ENCODE peak calls at places on chromosomes 16 and 17, in four cellular contexts. T is CD4-positive, alpha-beta memory T cell; N is ovary; R is H7. F is an unnamed sample.
A peak's percentile ranks its signal among the peaks of the same experiment; 100 is the strongest.

GRCh38 chr17:57257911-57258885 is 1.9 kb downstream of the MSI2 start:
- DNase-seq in T (no peak), N (no peak), R (no peak), F (no peak)

GRCh38 chr17:69607162-69607834 is 192.8 kb downstream of the MAP2K6 start:
- DNase-seq in T (no peak), N (peak; percentile 61), R (peak; percentile 57), F (no peak)

GRCh38 chr16:2199095-2199494 is 2.7 kb upstream of the CASKIN1 start:
- DNase-seq in T (no peak), N (no peak), R (no peak), F (no peak)

GRCh38 chr16:8812162-8812843 is 14.7 kb downstream of the PMM2 start:
- DNase-seq in T (no peak), N (no peak), R (no peak), F (no peak)

GRCh38 chr17:57983446-57983845 is 4.6 kb downstream of the VEZF1 start:
- DNase-seq in T (no peak), N (no peak), R (no peak), F (no peak)

GRCh38 chr17:59366040-59366757 is 34.7 kb downstream of the YPEL2 start:
- DNase-seq in T (no peak), N (no peak), R (peak; percentile 90), F (no peak)

GRCh38 chr17:78335176-78335575 is 24.7 kb downstream of the SOCS3 start:
- DNase-seq in T (no peak), N (no peak), R (no peak), F (no peak)

GRCh38 chr16:6247150-6247549 is 1085.5 kb upstream of the RBFOX1 start:
- DNase-seq in T (no peak), N (no peak), R (no peak), F (no peak)

GRCh38 chr16:83143788-83144187 is 517.0 kb downstream of the CDH13 start:
- DNase-seq in T (no peak), N (no peak), R (no peak), F (no peak)

GRCh38 chr16:1984347-1985225 is 593 bp downstream of the GFER start:
- DNase-seq in T (no peak), N (no peak), R (peak; percentile 91), F (no peak)

GRCh38 chr17:7704601-7705268 is at the start of gene EFNB3:
- DNase-seq in T (no peak), N (no peak), R (peak; percentile 95), F (no peak)

GRCh38 chr17:41060052-41060604 is at the start of gene KRTAP2-3:
- DNase-seq in T (no peak), N (no peak), R (no peak), F (no peak)

GRCh38 chr17:79833744-79834574 is 5.3 kb downstream of the CBX4 start:
- DNase-seq in T (no peak), N (no peak), R (peak; percentile 79), F (no peak)

GRCh38 chr16:4435668-4436067 is 10.0 kb downstream of the DNAJA3 start:
- DNase-seq in T (no peak), N (no peak), R (no peak), F (no peak)

GRCh38 chr16:74297296-74297665 is 667 bp downstream of the PSMD7 start:
- DNase-seq in T (peak; percentile 14), N (no peak), R (peak; percentile 39), F (peak; percentile 2)

GRCh38 chr17:66307257-66307656 is 4.8 kb downstream of the PRKCA start:
- DNase-seq in T (no peak), N (no peak), R (no peak), F (no peak)

GRCh38 chr17:66301864-66302741 is at the start of gene PRKCA:
- DNase-seq in T (peak; percentile 72), N (peak; percentile 79), R (peak; percentile 93), F (peak; percentile 77)

GRCh38 chr17:66302761-66303626 is 581 bp downstream of the PRKCA start:
- DNase-seq in T (peak; percentile 51), N (peak; percentile 61), R (peak; percentile 69), F (peak; percentile 55)

GRCh38 chr17:66306413-66306812 is 4.0 kb downstream of the PRKCA start:
- DNase-seq in T (no peak), N (no peak), R (no peak), F (no peak)

DNA sequence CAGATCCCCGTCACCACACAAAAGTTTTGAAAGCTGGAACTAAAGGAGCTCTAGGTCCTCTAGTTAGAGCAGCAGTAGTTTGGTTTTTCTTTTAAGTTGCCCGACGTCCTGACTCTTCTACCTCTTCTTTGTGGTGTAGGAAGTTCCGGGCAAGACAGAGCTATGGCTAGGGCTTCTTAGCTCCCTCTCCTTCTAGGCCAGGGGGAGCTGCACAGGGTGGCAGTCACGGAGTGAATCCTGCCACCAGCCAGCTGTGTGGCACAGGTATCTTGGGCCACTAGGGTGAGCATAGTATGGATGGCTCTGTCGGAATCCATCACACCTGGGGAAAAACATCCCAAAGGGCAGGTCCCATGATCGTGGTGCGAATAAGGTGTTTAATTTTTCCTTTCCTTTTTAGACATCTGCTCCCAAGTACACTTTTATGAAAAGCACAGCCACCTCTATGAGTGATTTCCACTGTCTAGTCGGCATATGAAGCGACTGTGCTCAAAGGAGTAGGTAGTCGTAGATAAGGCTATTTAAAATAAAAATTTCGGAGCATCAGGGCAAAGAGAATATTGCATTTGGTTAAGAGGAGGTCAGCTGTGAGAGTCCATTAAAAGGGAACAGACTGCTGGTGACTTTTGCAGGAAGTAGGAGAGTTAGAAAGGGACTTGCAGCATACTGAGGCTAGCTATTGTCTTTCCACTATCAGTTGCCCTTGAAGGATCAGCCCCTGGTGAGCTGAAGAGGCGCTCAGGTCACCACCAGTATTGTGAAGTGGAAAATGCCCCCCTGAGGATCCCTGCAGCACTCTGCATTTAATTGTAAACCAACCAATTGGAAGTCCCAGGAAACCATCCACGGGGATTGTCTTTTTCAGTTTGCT is 2.1 kb downstream of the PRKCA start:
- DNase-seq in T (peak; percentile 27), N (no peak), R (peak; percentile 80), F (peak; percentile 26)
- H3K4me3 ChIP-seq in T (peak overlapping the region; percentile 67), N (peak overlapping the region; percentile 96), R (peak overlapping the region; percentile 0), F (peak overlapping the region; percentile 70)

DNA sequence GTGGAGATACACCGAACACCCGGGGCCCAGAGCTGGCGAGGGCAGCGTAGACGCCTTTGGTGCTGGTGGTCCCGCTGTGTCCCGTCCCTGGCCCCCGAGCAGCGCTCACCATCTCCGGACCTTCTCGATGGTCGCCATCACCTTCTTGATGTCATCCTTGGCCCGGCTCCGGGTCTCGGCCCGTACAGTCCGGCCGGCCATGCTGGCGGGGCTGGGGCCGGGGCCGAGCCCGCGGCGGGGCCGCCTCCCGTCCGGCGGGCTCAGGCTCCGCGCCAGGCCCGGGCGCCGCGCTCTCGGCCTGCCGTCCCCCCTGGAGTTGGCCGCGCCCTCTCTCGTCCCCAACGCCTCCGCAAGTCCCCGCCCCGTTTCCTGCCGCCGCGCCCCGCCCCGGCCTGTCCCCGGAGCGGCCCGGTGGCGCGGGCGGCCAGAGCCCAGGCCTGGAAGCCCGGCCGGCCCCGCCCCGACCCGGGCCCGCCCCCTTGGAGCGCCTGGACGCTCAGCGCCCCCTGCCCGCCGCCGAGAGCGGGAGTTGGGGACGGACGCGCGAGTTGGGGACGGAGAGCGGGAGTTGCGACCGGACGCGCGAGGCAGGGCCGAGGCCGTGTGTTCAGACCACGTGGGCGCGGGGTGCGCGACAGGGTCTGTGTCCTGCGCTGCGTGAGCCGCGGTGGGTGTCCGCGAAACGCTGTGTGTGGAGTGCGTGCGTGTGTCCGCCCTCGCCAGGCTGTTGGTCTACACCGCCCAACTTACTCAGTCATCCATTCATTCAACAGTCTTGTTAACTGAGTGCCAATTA is at the start of gene BCL7C:
- DNase-seq in T (peak; percentile 67), N (peak; percentile 91), R (peak; percentile 98), F (peak; percentile 75)
- H3K4me3 ChIP-seq in T (peak within 1 kb of the TSS; percentile 75), N (peak within 1 kb of the TSS; percentile 74), R (peak within 1 kb of the TSS; percentile 93), F (peak within 1 kb of the TSS; percentile 79)

GRCh38 chr16:30786936-30787612 is at the start of gene ZNF629:
- DNase-seq in T (no peak), N (peak; percentile 74), R (peak; percentile 97), F (no peak)
- H3K4me3 ChIP-seq in T (peak within 1 kb of the TSS; percentile 44), N (peak within 1 kb of the TSS; percentile 91), R (peak within 1 kb of the TSS; percentile 86), F (peak within 1 kb of the TSS; percentile 63)

GRCh38 chr17:48568499-48569259 is 9.5 kb downstream of the HOXB4 start:
- DNase-seq in T (no peak), N (no peak), R (no peak), F (peak; percentile 8)

GRCh38 chr17:48570325-48571023 is 7.7 kb downstream of the HOXB4 start:
- DNase-seq in T (no peak), N (no peak), R (peak; percentile 69), F (no peak)

GRCh38 chr17:48571024-48571818 is 6.9 kb downstream of the HOXB4 start:
- DNase-seq in T (no peak), N (no peak), R (peak; percentile 73), F (no peak)

GRCh38 chr17:48567646-48568354 is 10.3 kb downstream of the HOXB4 start:
- DNase-seq in T (no peak), N (no peak), R (no peak), F (no peak)

DNA sequence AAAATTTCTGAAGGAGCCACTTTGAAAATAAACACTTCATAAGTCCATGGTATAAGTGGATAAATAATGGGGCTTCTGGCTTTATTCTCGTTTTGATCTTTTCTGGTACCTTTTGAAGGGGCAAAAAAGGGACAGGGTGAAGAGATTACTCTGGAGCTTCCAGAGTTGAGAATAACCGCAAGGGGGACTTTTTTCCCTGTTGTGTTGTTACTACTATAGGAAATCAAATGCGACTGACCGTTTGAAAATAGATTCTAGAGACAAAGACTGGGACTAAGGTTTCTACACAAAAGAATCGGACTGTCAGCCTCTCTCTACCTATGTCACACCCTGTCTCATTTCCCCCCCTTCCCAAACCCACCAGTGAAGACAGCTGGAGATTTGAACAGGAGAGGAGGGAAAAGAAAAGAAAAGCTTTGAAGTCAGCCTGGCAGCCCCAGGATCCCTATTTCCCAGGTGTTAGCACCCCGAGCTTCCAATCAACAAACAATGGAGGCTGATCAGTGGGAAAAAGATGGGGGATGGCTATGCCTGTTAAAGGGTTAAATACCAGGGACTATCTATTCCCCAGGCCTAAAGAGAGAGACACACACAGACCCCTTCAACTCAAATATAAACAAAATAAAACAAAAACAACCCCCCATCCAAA is 8.3 kb downstream of the HOXB4 start:
- DNase-seq in T (no peak), N (no peak), R (no peak), F (no peak)
- H3K4me3 ChIP-seq in T (no peak overlapping the region), N (no peak overlapping the region), R (no peak overlapping the region), F (no peak overlapping the region)

GRCh38 chr17:37489197-37490001 is at the start of gene DUSP14:
- DNase-seq in T (peak; percentile 84), N (peak; percentile 80), R (peak; percentile 99), F (peak; percentile 77)
- H3K4me3 ChIP-seq in T (peak within 1 kb of the TSS; percentile 93), N (peak within 1 kb of the TSS; percentile 60), R (peak within 1 kb of the TSS; percentile 73), F (peak within 1 kb of the TSS; percentile 83)